ENCODE peak calls at places on chromosomes 5 and 9, in four cellular contexts. One of them, this sample, is unnamed.

GRCh38 chr9:35598863-35599590 is 6.0 kb upstream of the TESK1 start:
- DNase-seq in colonic mucosa: no peak
- DNase-seq in tibial nerve: no peak
- DNase-seq in HepG2: peak; percentile 65
- DNase-seq in this sample: no peak

GRCh38 chr9:21584890-21585289 is 102.8 kb upstream of the IFNE start:
- DNase-seq in tibial nerve: no peak
- DNase-seq in colonic mucosa: no peak
- DNase-seq in HepG2: no peak
- DNase-seq in this sample: no peak

GRCh38 chr5:167528651-167529050 is 762.8 kb upstream of the WWC1 start:
- DNase-seq in HepG2: no peak
- DNase-seq in colonic mucosa: no peak
- DNase-seq in tibial nerve: no peak
- DNase-seq in this sample: no peak

GRCh38 chr9:127968717-127969383 is 11.9 kb downstream of the EEIG1 start:
- DNase-seq in tibial nerve: no peak
- DNase-seq in colonic mucosa: peak; percentile 71
- DNase-seq in HepG2: no peak
- DNase-seq in this sample: no peak

GRCh38 chr5:124087752-124088151 is 575.8 kb downstream of the CSNK1G3 start:
- DNase-seq in colonic mucosa: no peak
- DNase-seq in tibial nerve: no peak
- DNase-seq in HepG2: no peak
- DNase-seq in this sample: no peak

GRCh38 chr5:7897014-7897600 is 28.2 kb downstream of the MTRR start:
- DNase-seq in HepG2: peak; percentile 21
- DNase-seq in colonic mucosa: no peak
- DNase-seq in tibial nerve: no peak
- DNase-seq in this sample: no peak

GRCh38 chr9:113625456-113625855 is 161.9 kb downstream of the RGS3 start:
- DNase-seq in colonic mucosa: no peak
- DNase-seq in tibial nerve: no peak
- DNase-seq in HepG2: no peak
- DNase-seq in this sample: no peak

GRCh38 chr5:163809480-163809879 is 304.1 kb downstream of the MAT2B start:
- DNase-seq in tibial nerve: no peak
- DNase-seq in colonic mucosa: no peak
- DNase-seq in HepG2: no peak
- DNase-seq in this sample: no peak

GRCh38 chr5:78496373-78496772 is 136.0 kb downstream of the SCAMP1 start:
- DNase-seq in HepG2: peak; percentile 15
- DNase-seq in tibial nerve: no peak
- DNase-seq in colonic mucosa: peak; percentile 5
- DNase-seq in this sample: no peak

GRCh38 chr9:30039712-30040111 is 2344.7 kb upstream of the ACO1 start:
- DNase-seq in HepG2: no peak
- DNase-seq in colonic mucosa: no peak
- DNase-seq in tibial nerve: no peak
- DNase-seq in this sample: no peak

GRCh38 chr5:40436535-40437237 is 243.0 kb upstream of the PTGER4 start:
- DNase-seq in tibial nerve: no peak
- DNase-seq in colonic mucosa: no peak
- DNase-seq in HepG2: no peak
- DNase-seq in this sample: no peak

GRCh38 chr9:16530669-16531461 is 339.6 kb downstream of the BNC2 start:
- DNase-seq in HepG2: no peak
- DNase-seq in colonic mucosa: no peak
- DNase-seq in tibial nerve: no peak
- DNase-seq in this sample: no peak
- H3K4me3 ChIP-seq in HepG2: no peak overlapping the region
- H3K4me3 ChIP-seq in colonic mucosa: no peak overlapping the region
- H3K4me3 ChIP-seq in tibial nerve: no peak overlapping the region
- H3K4me3 ChIP-seq in this sample: no peak overlapping the region

DNA sequence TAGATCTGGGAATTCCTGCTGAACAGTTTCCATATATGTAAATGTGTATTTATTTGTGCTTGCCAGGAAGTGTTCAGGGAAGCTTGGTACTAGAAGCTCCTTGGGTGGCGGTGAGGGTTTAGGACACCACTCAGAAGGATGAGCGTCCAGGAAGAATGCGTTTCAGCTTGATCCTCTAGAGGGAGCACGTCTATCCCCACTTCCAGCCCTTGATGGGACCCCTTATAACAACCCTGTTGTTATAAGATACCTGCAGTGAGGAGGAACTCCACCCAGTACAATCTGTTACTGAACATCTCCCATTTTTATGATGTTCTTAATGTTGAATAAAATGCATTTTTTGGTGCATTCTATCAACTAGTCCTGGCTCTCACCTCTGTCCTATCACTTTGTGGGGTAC is 88.9 kb downstream of the CYFIP2 start:
- DNase-seq in tibial nerve: no peak
- DNase-seq in colonic mucosa: no peak
- DNase-seq in HepG2: no peak
- DNase-seq in this sample: no peak
- TF ChIP-seq CTCF in tibial nerve: no peak
- TF ChIP-seq CTCF in colonic mucosa: no peak
- TF ChIP-seq CTCF in HepG2: peak; percentile 41
- TF ChIP-seq CTCF in this sample: peak; percentile 41

DNA sequence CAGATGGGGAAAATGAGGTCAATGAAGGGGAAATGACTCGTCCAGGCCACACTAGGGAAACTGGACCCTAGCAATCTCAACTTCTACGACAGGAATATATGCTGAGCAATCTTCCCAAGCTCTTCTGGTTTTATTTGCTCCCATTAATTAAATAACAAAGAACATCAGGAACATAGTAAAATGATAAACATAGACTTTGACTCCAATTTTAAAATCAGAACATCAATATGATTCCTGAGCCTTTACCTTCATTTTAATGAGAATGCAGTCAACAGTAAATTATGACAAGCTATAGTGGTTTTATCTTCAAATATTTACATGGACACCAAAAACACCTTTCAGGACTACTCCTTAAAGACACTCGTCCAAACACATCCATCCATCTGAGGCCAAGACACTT is 74.2 kb upstream of the FRRS1L start:
- DNase-seq in colonic mucosa: no peak
- DNase-seq in HepG2: no peak
- DNase-seq in tibial nerve: no peak
- DNase-seq in this sample: peak; percentile 91
- H3K4me3 ChIP-seq in colonic mucosa: no peak overlapping the region
- H3K4me3 ChIP-seq in HepG2: no peak overlapping the region
- H3K4me3 ChIP-seq in tibial nerve: no peak overlapping the region
- H3K4me3 ChIP-seq in this sample: no peak overlapping the region

GRCh38 chr5:585556-585955 is 26.6 kb upstream of the CEP72 start:
- DNase-seq in colonic mucosa: no peak
- DNase-seq in HepG2: no peak
- DNase-seq in tibial nerve: no peak
- DNase-seq in this sample: no peak

GRCh38 chr5:587403-587802 is 24.7 kb upstream of the CEP72 start:
- DNase-seq in tibial nerve: no peak
- DNase-seq in colonic mucosa: no peak
- DNase-seq in HepG2: no peak
- DNase-seq in this sample: no peak

GRCh38 chr5:585962-586628 is 26.0 kb upstream of the CEP72 start:
- DNase-seq in colonic mucosa: no peak
- DNase-seq in tibial nerve: no peak
- DNase-seq in HepG2: no peak
- DNase-seq in this sample: no peak

GRCh38 chr5:588406-588995 is 23.6 kb upstream of the CEP72 start:
- DNase-seq in tibial nerve: no peak
- DNase-seq in HepG2: no peak
- DNase-seq in colonic mucosa: no peak
- DNase-seq in this sample: no peak

GRCh38 chr5:586751-587285 is 25.3 kb upstream of the CEP72 start:
- DNase-seq in tibial nerve: no peak
- DNase-seq in colonic mucosa: no peak
- DNase-seq in HepG2: no peak
- DNase-seq in this sample: no peak
- TF ChIP-seq CTCF in tibial nerve: no peak
- TF ChIP-seq CTCF in colonic mucosa: no peak
- TF ChIP-seq CTCF in HepG2: no peak
- TF ChIP-seq CTCF in this sample: no peak

GRCh38 chr5:131974622-131974955 is 29.1 kb upstream of the MEIKIN start:
- DNase-seq in tibial nerve: no peak
- DNase-seq in HepG2: no peak
- DNase-seq in colonic mucosa: no peak
- DNase-seq in this sample: no peak
- H3K4me3 ChIP-seq in tibial nerve: no peak overlapping the region
- H3K4me3 ChIP-seq in HepG2: no peak overlapping the region
- H3K4me3 ChIP-seq in colonic mucosa: no peak overlapping the region
- H3K4me3 ChIP-seq in this sample: no peak overlapping the region

GRCh38 chr5:171747061-171747859 is 38.4 kb upstream of the SMIM23 start:
- DNase-seq in colonic mucosa: no peak
- DNase-seq in tibial nerve: no peak
- DNase-seq in HepG2: no peak
- DNase-seq in this sample: no peak

GRCh38 chr5:171749365-171749764 is 36.3 kb upstream of the SMIM23 start:
- DNase-seq in colonic mucosa: no peak
- DNase-seq in tibial nerve: no peak
- DNase-seq in HepG2: no peak
- DNase-seq in this sample: no peak

GRCh38 chr5:171745602-171746001 is 40.0 kb upstream of the SMIM23 start:
- DNase-seq in tibial nerve: no peak
- DNase-seq in colonic mucosa: no peak
- DNase-seq in HepG2: no peak
- DNase-seq in this sample: no peak

GRCh38 chr5:171748720-171749119 is 36.9 kb upstream of the SMIM23 start:
- DNase-seq in HepG2: no peak
- DNase-seq in colonic mucosa: no peak
- DNase-seq in tibial nerve: no peak
- DNase-seq in this sample: no peak

GRCh38 chr5:171750316-171750788 is 35.3 kb upstream of the SMIM23 start:
- DNase-seq in HepG2: peak; percentile 4
- DNase-seq in tibial nerve: peak; percentile 42
- DNase-seq in colonic mucosa: peak; percentile 21
- DNase-seq in this sample: no peak
- TF ChIP-seq CTCF in HepG2: peak; percentile 56
- TF ChIP-seq CTCF in tibial nerve: no peak
- TF ChIP-seq CTCF in colonic mucosa: no peak
- TF ChIP-seq CTCF in this sample: peak; percentile 22

GRCh38 chr5:9543266-9543925 is 2.5 kb downstream of the SEMA5A start:
- DNase-seq in colonic mucosa: no peak
- DNase-seq in HepG2: no peak
- DNase-seq in tibial nerve: no peak
- DNase-seq in this sample: no peak
- H3K4me3 ChIP-seq in colonic mucosa: no peak overlapping the region
- H3K4me3 ChIP-seq in HepG2: no peak overlapping the region
- H3K4me3 ChIP-seq in tibial nerve: no peak overlapping the region
- H3K4me3 ChIP-seq in this sample: no peak overlapping the region

GRCh38 chr5:71471193-71471592 is 15.7 kb downstream of the BDP1 start:
- DNase-seq in colonic mucosa: no peak
- DNase-seq in tibial nerve: no peak
- DNase-seq in HepG2: no peak
- DNase-seq in this sample: no peak

GRCh38 chr5:71481441-71481840 is 26.0 kb downstream of the BDP1 start:
- DNase-seq in colonic mucosa: no peak
- DNase-seq in tibial nerve: no peak
- DNase-seq in HepG2: no peak
- DNase-seq in this sample: no peak

DNA sequence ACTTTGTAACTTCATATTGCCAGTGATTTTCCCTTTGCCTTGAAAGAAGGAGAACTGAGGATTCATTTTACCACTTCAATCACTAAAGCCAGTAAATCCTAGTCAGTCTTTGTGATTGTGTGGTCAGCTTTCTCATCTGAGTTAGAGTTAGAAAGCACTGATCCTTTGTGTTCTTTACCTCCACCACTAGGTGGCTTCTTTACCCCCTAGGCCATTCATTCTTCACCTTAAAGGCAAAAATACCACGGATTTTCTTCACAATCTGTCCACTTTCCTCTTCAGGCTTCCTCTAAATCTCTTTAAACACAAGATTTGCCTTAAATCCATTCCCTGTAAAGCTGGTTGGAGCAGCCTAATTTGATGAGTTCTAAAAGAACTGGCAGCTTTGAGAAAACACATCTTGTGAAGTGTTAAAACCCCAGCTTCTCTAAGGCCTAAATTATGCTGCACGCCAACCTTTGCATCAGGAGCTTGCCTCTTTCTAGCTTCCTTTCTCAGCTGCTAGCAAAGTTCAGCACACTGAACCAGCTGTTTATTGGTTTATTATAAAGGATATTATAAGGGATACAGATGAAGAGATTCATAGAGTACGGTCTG is 20.4 kb downstream of the BDP1 start:
- DNase-seq in tibial nerve: no peak
- DNase-seq in colonic mucosa: no peak
- DNase-seq in HepG2: peak; percentile 18
- DNase-seq in this sample: no peak
- TF ChIP-seq CTCF in tibial nerve: peak; percentile 34
- TF ChIP-seq CTCF in colonic mucosa: peak; percentile 52
- TF ChIP-seq CTCF in HepG2: peak; percentile 65
- TF ChIP-seq CTCF in this sample: peak; percentile 54

DNA sequence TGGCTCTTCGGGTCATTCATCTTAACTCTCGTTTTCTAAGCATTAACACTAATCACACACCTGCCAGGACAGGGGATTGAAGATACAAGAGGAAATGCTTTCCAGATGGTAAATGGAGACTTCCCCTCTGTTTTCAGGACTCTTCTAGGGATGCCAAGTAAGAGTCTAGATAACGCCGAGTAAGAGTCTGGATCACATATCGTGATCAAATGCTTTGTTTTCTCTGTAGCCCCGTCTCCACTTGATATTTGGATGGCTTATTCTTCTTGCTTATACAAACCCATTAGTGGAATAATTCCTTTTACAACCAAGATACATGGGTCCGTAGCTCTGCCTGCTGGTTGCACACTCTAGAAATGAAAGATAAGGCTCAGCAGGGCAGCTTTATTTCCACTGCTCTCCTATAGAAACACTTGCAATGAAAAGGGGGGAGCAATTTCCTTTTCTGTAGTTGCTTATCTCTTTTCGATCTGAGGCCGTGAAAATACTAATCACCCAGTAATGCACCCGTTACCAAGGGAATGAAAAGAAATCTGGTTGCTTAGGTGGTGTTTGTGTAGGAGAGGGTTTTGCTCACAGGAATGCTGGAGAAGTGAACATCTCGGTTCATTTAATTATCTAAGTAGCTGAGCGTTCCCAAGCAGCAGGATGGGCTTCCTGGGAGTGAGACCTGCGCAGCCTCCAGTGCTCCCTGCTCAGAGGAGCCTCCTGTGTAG is 131.6 kb downstream of the ADAMTS16 start:
- DNase-seq in colonic mucosa: no peak
- DNase-seq in tibial nerve: no peak
- DNase-seq in HepG2: no peak
- DNase-seq in this sample: no peak
- H3K4me3 ChIP-seq in colonic mucosa: no peak overlapping the region
- H3K4me3 ChIP-seq in tibial nerve: no peak overlapping the region
- H3K4me3 ChIP-seq in HepG2: no peak overlapping the region
- H3K4me3 ChIP-seq in this sample: no peak overlapping the region

DNA sequence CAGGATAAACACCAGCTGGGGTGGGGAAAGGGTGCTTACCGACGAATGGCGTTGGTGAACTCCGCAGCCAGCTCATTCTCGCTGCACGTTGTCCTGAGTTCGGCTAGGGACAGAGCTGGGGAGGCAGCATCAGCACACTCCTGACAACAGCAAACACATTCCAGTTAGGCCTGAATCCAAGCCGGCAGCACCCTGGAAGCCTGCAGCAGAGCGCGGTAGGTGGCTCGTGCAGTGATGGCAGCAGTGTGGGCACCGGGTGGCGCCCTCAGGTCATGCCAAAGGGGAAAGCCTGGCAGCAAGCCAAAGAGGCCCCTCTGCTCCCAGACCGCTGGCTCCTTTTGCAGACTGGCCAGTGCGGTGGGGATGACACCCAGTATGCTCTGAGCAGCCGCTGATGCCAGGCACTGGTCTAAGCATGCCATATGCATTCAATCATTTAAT is 66.9 kb downstream of the DCP2 start:
- DNase-seq in tibial nerve: no peak
- DNase-seq in HepG2: peak; percentile 7
- DNase-seq in colonic mucosa: no peak
- DNase-seq in this sample: no peak
- TF ChIP-seq CTCF in tibial nerve: peak; percentile 8
- TF ChIP-seq CTCF in HepG2: peak; percentile 77
- TF ChIP-seq CTCF in colonic mucosa: no peak
- TF ChIP-seq CTCF in this sample: peak; percentile 59